ENCODE peak calls at places on chromosome 4, in five cellular contexts. O is Right ventricle myocardium superior; Y is central memory CD4-positive, alpha-beta T cell; W is GM13977; E is neural crest cell. L is an unnamed sample.
A peak's percentile ranks its signal among the peaks of the same experiment; 100 is the strongest.

GRCh38 chr4:134328741-134329140 is 127.2 kb upstream of the PABPC4L start:
- DNase-seq in O (no peak), Y (no peak), W (no peak), E (no peak), L (no peak)

GRCh38 chr4:75671802-75672421 is 1.3 kb downstream of the G3BP2 start:
- DNase-seq in O (no peak), Y (no peak), W (no peak), E (no peak), L (no peak)

GRCh38 chr4:145061325-145061920 is 36.6 kb downstream of the ANAPC10 start:
- DNase-seq in O (no peak), Y (peak; percentile 26), W (peak; percentile 19), E (no peak), L (no peak)

GRCh38 chr4:41256740-41257256 is at the start of gene UCHL1:
- DNase-seq in O (peak; percentile 53), Y (no peak), W (peak; percentile 38), E (peak; percentile 89), L (peak; percentile 88)

GRCh38 chr4:162163892-162164759 is at the start of gene FSTL5:
- DNase-seq in O (peak; percentile 57), Y (no peak), W (peak; percentile 51), E (peak; percentile 86), L (peak; percentile 38)

GRCh38 chr4:67608047-67608446 is 49.5 kb downstream of the STAP1 start:
- DNase-seq in O (no peak), Y (no peak), W (no peak), E (no peak), L (no peak)

GRCh38 chr4:108204518-108204917 is 35.8 kb upstream of the LEF1 start:
- DNase-seq in O (no peak), Y (no peak), W (no peak), E (no peak), L (no peak)

GRCh38 chr4:53813991-53814390 is 222.7 kb upstream of the LNX1 start:
- DNase-seq in O (no peak), Y (no peak), W (no peak), E (no peak), L (no peak)

GRCh38 chr4:53098681-53099121 is 236.6 kb downstream of the RASL11B start:
- DNase-seq in O (no peak), Y (no peak), W (no peak), E (no peak), L (no peak)

L was measured in GM06990.